ENCODE peak calls at places on chromosomes 2 and 18, in nine cellular contexts. A, U, B, O, E, H, X, J and Z are unnamed samples. For H3K36me3, the result is how much of the 10 kb centered on the place peaks cover.

GRCh38 chr2:20671736-20672080 is 4.8 kb downstream of the GDF7 start:
- DNase-seq in A (no peak), U (no peak), B (no peak), O (no peak), E (no peak), H (no peak), X (no peak), J (no peak), Z (no peak)

GRCh38 chr18:474416-474815 is 26.1 kb downstream of the COLEC12 start:
- DNase-seq in A (no peak), U (no peak), B (no peak), O (no peak), E (no peak), H (no peak), X (no peak), J (no peak), Z (no peak)

GRCh38 chr2:141437521-141437920 is 693.3 kb downstream of the LRP1B start:
- DNase-seq in A (no peak), U (no peak), B (no peak), O (no peak), E (no peak), H (no peak), X (no peak), J (no peak), Z (no peak)

GRCh38 chr18:66757946-66758345 is 154.1 kb upstream of the CDH19 start:
- DNase-seq in A (no peak), U (no peak), B (no peak), O (no peak), E (no peak), H (no peak), X (no peak), J (no peak), Z (no peak)

GRCh38 chr2:215430528-215431187 is 5.2 kb downstream of the FN1 start:
- DNase-seq in A (no peak), U (peak), B (no peak), O (no peak), E (no peak), H (no peak), X (no peak), J (no peak), Z (no peak)

GRCh38 chr2:175404839-175405238 is 223.3 kb upstream of the ATP5MC3 start:
- DNase-seq in A (no peak), U (no peak), B (no peak), O (no peak), E (no peak), H (no peak), X (no peak), J (no peak), Z (no peak)

GRCh38 chr2:71816815-71817214 is 330.8 kb downstream of the CYP26B1 start:
- DNase-seq in A (no peak), U (no peak), B (no peak), O (no peak), E (no peak), H (no peak), X (no peak), J (no peak), Z (no peak)

GRCh38 chr2:160220545-160221009 is 20.5 kb upstream of the ITGB6 start:
- DNase-seq in A (no peak), U (no peak), B (no peak), O (no peak), E (no peak), H (no peak), X (no peak), J (peak), Z (no peak)

GRCh38 chr2:228590681-228591080 is 409.2 kb upstream of the SPHKAP start:
- DNase-seq in A (no peak), U (no peak), B (no peak), O (no peak), E (no peak), H (no peak), X (no peak), J (peak), Z (no peak)

GRCh38 chr18:3877678-3878077 is 427.7 kb downstream of the TGIF1 start:
- DNase-seq in A (no peak), U (peak), B (no peak), O (no peak), E (no peak), H (no peak), X (no peak), J (no peak), Z (no peak)

GRCh38 chr2:216006164-216006663 is 7.1 kb downstream of the MREG start:
- DNase-seq in A (peak), U (no peak), B (no peak), O (no peak), E (no peak), H (no peak), X (no peak), J (peak), Z (no peak)

GRCh38 chr2:19711470-19712372 is 190.1 kb downstream of the TTC32 start:
- DNase-seq in A (no peak), U (peak), B (peak), O (peak), E (peak), H (no peak), X (no peak), J (no peak), Z (no peak)

GRCh38 chr2:236184701-236185100 is 16.5 kb upstream of the GBX2 start:
- DNase-seq in A (no peak), U (no peak), B (no peak), O (no peak), E (no peak), H (peak), X (no peak), J (no peak), Z (no peak)

GRCh38 chr2:210432633-210433032 is 43.9 kb downstream of the LANCL1 start:
- DNase-seq in A (no peak), U (no peak), B (no peak), O (no peak), E (no peak), H (no peak), X (no peak), J (no peak), Z (no peak)

GRCh38 chr2:152518016-152518415 is 183.0 kb downstream of the FMNL2 start:
- DNase-seq in A (no peak), U (no peak), B (no peak), O (no peak), E (no peak), H (no peak), X (no peak), J (no peak), Z (no peak)

GRCh38 chr2:58449286-58450010 is 208.3 kb upstream of the FANCL start:
- DNase-seq in A (no peak), U (no peak), B (no peak), O (no peak), E (no peak), H (no peak), X (no peak), J (peak), Z (no peak)

GRCh38 chr2:55118643-55119065 is 68.4 kb upstream of the RTN4 start:
- DNase-seq in A (no peak), U (no peak), B (no peak), O (no peak), E (no peak), H (no peak), X (no peak), J (no peak), Z (no peak)

GRCh38 chr2:137706786-137707613 is 257.3 kb upstream of the HNMT start:
- DNase-seq in A (no peak), U (no peak), B (no peak), O (no peak), E (no peak), H (peak), X (peak), J (no peak), Z (no peak)

GRCh38 chr2:168912466-168913170 is 11.5 kb downstream of the G6PC2 start:
- DNase-seq in A (no peak), U (peak), B (no peak), O (no peak), E (no peak), H (peak), X (peak), J (no peak), Z (no peak)

GRCh38 chr2:226578879-226579278 is 220.7 kb downstream of the IRS1 start:
- DNase-seq in A (no peak), U (peak), B (no peak), O (no peak), E (no peak), H (no peak), X (no peak), J (no peak), Z (no peak)

GRCh38 chr2:157691695-157692094 is 63.0 kb upstream of the ACVR1C start:
- DNase-seq in A (no peak), U (peak), B (no peak), O (no peak), E (no peak), H (no peak), X (no peak), J (no peak), Z (no peak)

GRCh38 chr2:44743473-44743872 is 198.0 kb upstream of the SIX3 start:
- DNase-seq in A (no peak), U (no peak), B (no peak), O (no peak), E (no peak), H (no peak), X (no peak), J (no peak), Z (no peak)

GRCh38 chr2:21404827-21405625 is 281.3 kb downstream of the TDRD15 start:
- DNase-seq in A (no peak), U (no peak), B (no peak), O (no peak), E (no peak), H (no peak), X (no peak), J (no peak), Z (no peak)

GRCh38 chr2:79771530-79771929 is 258.7 kb downstream of the CTNNA2 start:
- DNase-seq in A (no peak), U (no peak), B (no peak), O (no peak), E (no peak), H (no peak), X (no peak), J (no peak), Z (no peak)

GRCh38 chr18:77135339-77136075 is 2.9 kb upstream of the MBP start:
- DNase-seq in A (no peak), U (no peak), B (no peak), O (no peak), E (no peak), H (no peak), X (no peak), J (no peak), Z (no peak)

GRCh38 chr18:79104137-79104536 is 34.9 kb downstream of the ATP9B start:
- DNase-seq in A (no peak), U (no peak), B (no peak), O (no peak), E (no peak), H (no peak), X (no peak), J (no peak), Z (no peak)

GRCh38 chr2:95024306-95024880 is 1.1 kb upstream of the MAL start:
- DNase-seq in A (no peak), U (no peak), B (no peak), O (no peak), E (no peak), H (no peak), X (no peak), J (no peak), Z (no peak)

GRCh38 chr2:80222644-80223043 is 81.9 kb downstream of the LRRTM1 start:
- DNase-seq in A (no peak), U (no peak), B (no peak), O (no peak), E (no peak), H (no peak), X (no peak), J (no peak), Z (no peak)

GRCh38 chr2:122960727-122961641 is 1064.1 kb upstream of the CNTNAP5 start:
- DNase-seq in A (no peak), U (peak), B (no peak), O (no peak), E (no peak), H (no peak), X (no peak), J (peak), Z (no peak)

GRCh38 chr2:169822785-169823392 is 1.8 kb downstream of the METTL5 start:
- DNase-seq in A (no peak), U (no peak), B (no peak), O (no peak), E (no peak), H (no peak), X (no peak), J (no peak), Z (no peak)

GRCh38 chr2:100935372-100935752 is 66.7 kb upstream of the RPL31 start:
- DNase-seq in A (no peak), U (peak), B (no peak), O (no peak), E (no peak), H (no peak), X (no peak), J (no peak), Z (no peak)

GRCh38 chr2:28269019-28269784 is 123.5 kb upstream of the FOSL2 start:
- DNase-seq in A (no peak), U (peak), B (no peak), O (peak), E (peak), H (no peak), X (no peak), J (no peak), Z (no peak)

GRCh38 chr18:58860747-58861224 is 3.9 kb upstream of the ZNF532 start:
- DNase-seq in A (no peak), U (peak), B (no peak), O (no peak), E (no peak), H (no peak), X (no peak), J (no peak), Z (no peak)

GRCh38 chr18:80175451-80176235 is 66.6 kb downstream of the ADNP2 start:
- DNase-seq in A (peak), U (no peak), B (no peak), O (no peak), E (no peak), H (no peak), X (no peak), J (no peak), Z (peak)

DNA sequence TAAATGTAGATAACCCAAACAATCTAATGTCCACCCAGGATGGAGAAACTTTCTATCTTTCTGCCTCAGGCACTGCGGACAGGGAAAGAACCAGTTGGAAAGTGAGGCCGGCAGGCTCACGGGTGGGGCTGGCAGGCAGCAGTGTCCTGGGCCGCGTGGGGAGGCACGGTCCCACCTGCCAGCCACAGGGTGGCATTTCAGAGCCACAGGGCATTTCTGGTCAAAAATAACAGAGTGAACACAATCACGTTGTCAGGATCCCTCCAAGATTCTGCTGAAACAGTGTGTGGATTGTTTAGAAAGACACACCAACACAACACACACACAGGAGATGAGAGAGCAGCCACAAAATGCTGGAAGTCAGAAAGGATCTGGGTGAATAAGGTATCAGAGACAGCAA is 174.1 kb downstream of the HDAC4 start:
- DNase-seq in A (no peak), U (no peak), B (no peak), O (no peak), E (no peak), H (peak), X (peak), J (no peak), Z (no peak)
- H3K36me3 ChIP-seq in A (under half), U (under half), B (under half), O (under half), E (under half), H (under half), X (under half), J (under half), Z (under half)

GRCh38 chr2:174176898-174177297 is 71.4 kb downstream of the OLA1 start:
- DNase-seq in A (no peak), U (no peak), B (no peak), O (no peak), E (no peak), H (no peak), X (no peak), J (no peak), Z (no peak)
- H3K36me3 ChIP-seq in A (under half), U (under half), B (under half), O (under half), E (under half), H (under half), X (under half), J (under half), Z (under half)

GRCh38 chr2:192098814-192099491 is 95.8 kb downstream of the TMEFF2 start:
- DNase-seq in A (no peak), U (no peak), B (no peak), O (no peak), E (no peak), H (no peak), X (no peak), J (peak), Z (no peak)

GRCh38 chr2:192099742-192100141 is 95.0 kb downstream of the TMEFF2 start:
- DNase-seq in A (no peak), U (no peak), B (no peak), O (no peak), E (no peak), H (no peak), X (no peak), J (no peak), Z (no peak)
- H3K36me3 ChIP-seq in A (under half), U (under half), B (under half), O (under half), E (under half), H (under half), X (under half), J (under half), Z (under half)

DNA sequence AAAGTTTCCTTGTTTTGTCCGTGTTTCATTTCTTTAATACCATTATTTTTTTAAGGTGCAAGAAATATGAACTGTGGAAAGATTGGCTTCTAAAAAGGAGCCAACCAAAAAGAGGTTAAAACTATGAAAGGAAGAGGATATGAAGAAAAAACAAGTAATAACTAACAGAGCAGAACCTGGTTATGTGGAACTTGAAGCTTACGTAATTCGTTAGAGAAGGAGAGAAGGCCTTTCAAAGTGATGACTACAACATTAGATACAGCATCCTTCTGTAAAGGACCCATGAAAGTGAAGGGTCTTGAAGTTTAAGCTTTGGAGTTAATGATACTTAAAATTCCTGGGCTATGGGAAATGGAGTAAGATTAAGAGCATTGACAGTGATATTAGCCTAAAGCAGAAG is 84.5 kb downstream of the ANKRD12 start:
- DNase-seq in A (no peak), U (no peak), B (no peak), O (no peak), E (no peak), H (no peak), X (no peak), J (no peak), Z (no peak)
- H3K36me3 ChIP-seq in A (half or more), U (under half), B (under half), O (under half), E (under half), H (half or more), X (under half), J (under half), Z (half or more)

GRCh38 chr2:179983250-179983932 is 23.7 kb downstream of the CWC22 start:
- DNase-seq in A (no peak), U (no peak), B (no peak), O (no peak), E (no peak), H (no peak), X (no peak), J (no peak), Z (no peak)
- H3K36me3 ChIP-seq in A (half or more), U (under half), B (half or more), O (under half), E (under half), H (half or more), X (under half), J (under half), Z (half or more)

DNA sequence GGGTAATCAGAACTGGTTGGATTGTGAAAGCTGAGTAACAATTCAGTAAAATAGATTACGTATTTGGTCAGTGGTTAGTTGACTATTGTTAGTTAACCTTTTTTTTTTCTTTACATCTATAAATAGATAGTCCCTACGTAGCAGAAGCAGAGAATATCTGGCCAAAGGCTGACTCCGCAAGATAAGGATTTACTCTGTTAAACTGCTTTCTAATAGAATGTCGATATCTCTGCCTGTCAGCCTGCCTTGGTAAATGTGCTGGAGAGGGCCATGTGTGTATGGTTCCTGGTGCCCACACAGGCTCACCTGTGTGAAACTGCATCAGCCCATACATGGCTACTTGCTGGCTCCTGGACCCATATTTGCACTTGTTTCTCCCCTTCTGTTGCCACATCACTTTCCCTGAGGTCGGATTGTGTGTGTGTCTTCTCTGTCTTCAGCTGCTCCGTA is 94.4 kb downstream of the CRIM1 start:
- DNase-seq in A (no peak), U (peak), B (no peak), O (no peak), E (no peak), H (no peak), X (no peak), J (no peak), Z (no peak)
- H3K36me3 ChIP-seq in A (under half), U (under half), B (half or more), O (under half), E (under half), H (under half), X (under half), J (under half), Z (under half)

DNA sequence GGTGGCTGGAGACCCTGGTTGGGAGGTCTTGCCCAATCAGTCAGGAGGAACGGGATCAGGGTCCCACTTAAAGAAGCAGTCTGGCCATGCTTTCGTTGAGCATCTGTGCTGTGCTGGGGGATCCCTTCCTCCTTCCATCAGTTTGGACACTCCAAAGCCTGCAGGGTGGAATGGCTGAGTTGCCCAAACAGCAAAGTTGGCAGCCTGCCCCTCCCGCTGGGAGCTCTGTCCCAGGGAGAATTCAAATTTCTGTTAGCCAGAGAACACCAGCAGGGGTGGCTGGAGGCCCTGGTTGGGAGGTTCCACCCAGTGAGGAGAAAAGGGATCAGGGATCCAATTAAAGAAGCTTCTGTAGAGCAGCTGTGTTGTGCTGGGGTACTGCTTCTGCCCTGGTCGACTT is 96.9 kb upstream of the CTAGE1 start:
- DNase-seq in A (no peak), U (no peak), B (no peak), O (no peak), E (no peak), H (no peak), X (no peak), J (no peak), Z (no peak)
- H3K36me3 ChIP-seq in A (under half), U (under half), B (under half), O (under half), E (under half), H (under half), X (under half), J (under half), Z (under half)

GRCh38 chr2:224847431-224847830 is 131.3 kb upstream of the CCDC195 start:
- DNase-seq in A (no peak), U (peak), B (no peak), O (no peak), E (no peak), H (no peak), X (no peak), J (no peak), Z (no peak)

GRCh38 chr2:224847961-224848850 is 132.0 kb upstream of the CCDC195 start:
- DNase-seq in A (no peak), U (peak), B (peak), O (peak), E (no peak), H (no peak), X (no peak), J (no peak), Z (no peak)

GRCh38 chr2:224838335-224838734 is 122.2 kb upstream of the CCDC195 start:
- DNase-seq in A (no peak), U (peak), B (no peak), O (no peak), E (no peak), H (no peak), X (no peak), J (no peak), Z (no peak)

GRCh38 chr2:224841910-224842309 is 125.7 kb upstream of the CCDC195 start:
- DNase-seq in A (no peak), U (no peak), B (no peak), O (no peak), E (no peak), H (no peak), X (no peak), J (no peak), Z (no peak)

GRCh38 chr2:224843141-224843540 is 127.0 kb upstream of the CCDC195 start:
- DNase-seq in A (no peak), U (peak), B (no peak), O (no peak), E (no peak), H (no peak), X (no peak), J (no peak), Z (no peak)
- H3K36me3 ChIP-seq in A (half or more), U (under half), B (under half), O (under half), E (under half), H (under half), X (under half), J (under half), Z (half or more)